ENCODE peak calls at places on chromosomes 7 and 10, in eight cellular contexts. P is colonic mucosa, Q is fibroblast of lung, F is IMR-90, A is SK-N-SH, S is PC-3, B is endothelial cell of umbilical vein, R is endodermal cell. X is an unnamed sample.

GRCh38 chr7:81684513-81685262 is 85.2 kb downstream of the HGF start:
- DNase-seq in S (peak; percentile 98), Q (peak; percentile 100), F (peak; percentile 100), P (peak; percentile 75), A (peak; percentile 63), R (no peak), B (peak; percentile 96), X (peak; percentile 94)

GRCh38 chr7:117875566-117875965 is 2.3 kb upstream of the CTTNBP2 start:
- DNase-seq in Q (peak; percentile 24), R (peak; percentile 83), F (peak; percentile 28), P (no peak), A (no peak), S (peak; percentile 14), B (no peak), X (no peak)

GRCh38 chr10:4051011-4051407 is 266.0 kb upstream of the KLF6 start:
- DNase-seq in R (no peak), A (no peak), S (no peak), P (no peak), Q (no peak), F (peak; percentile 58), B (peak; percentile 70), X (no peak)

GRCh38 chr7:14717711-14718304 is 184.7 kb downstream of the DGKB start:
- DNase-seq in P (no peak), Q (peak; percentile 5), A (peak; percentile 40), B (peak; percentile 48), S (peak; percentile 57), F (peak; percentile 13), R (no peak), X (no peak)

GRCh38 chr7:93622036-93622714 is 47.7 kb upstream of the CALCR start:
- DNase-seq in Q (peak; percentile 23), F (peak; percentile 8), S (peak; percentile 31), R (peak; percentile 66), P (no peak), A (peak; percentile 32), B (no peak), X (no peak)

GRCh38 chr7:138186951-138187351 is 110.7 kb downstream of the AKR1D1 start:
- DNase-seq in Q (peak; percentile 87), A (no peak), B (peak; percentile 12), P (no peak), R (no peak), S (peak; percentile 45), F (peak; percentile 4), X (no peak)

GRCh38 chr7:11436317-11436716 is 395.7 kb downstream of the THSD7A start:
- DNase-seq in F (peak; percentile 0), S (peak; percentile 41), B (no peak), A (no peak), Q (peak; percentile 56), P (no peak), R (no peak), X (no peak)

GRCh38 chr10:3805791-3806381 is 20.9 kb upstream of the KLF6 start:
- DNase-seq in A (no peak), R (peak; percentile 91), P (no peak), Q (peak; percentile 88), F (peak; percentile 77), S (peak; percentile 77), B (peak; percentile 96), X (no peak)

GRCh38 chr7:141342664-141343400 is 208.4 kb upstream of the AGK start:
- DNase-seq in R (no peak), Q (no peak), A (no peak), B (no peak), P (no peak), S (peak; percentile 58), F (no peak), X (no peak)

GRCh38 chr10:20100157-20100556 is 283.9 kb downstream of the PLXDC2 start:
- DNase-seq in Q (peak; percentile 58), R (no peak), B (peak; percentile 18), F (peak; percentile 65), A (peak; percentile 4), P (no peak), S (no peak), X (no peak)

GRCh38 chr7:70319057-70319456 is 720.8 kb downstream of the AUTS2 start:
- DNase-seq in Q (peak; percentile 32), A (no peak), B (no peak), R (no peak), F (no peak), P (no peak), S (no peak), X (no peak)

GRCh38 chr10:84191106-84191505 is 3.2 kb upstream of the CDHR1 start:
- DNase-seq in F (no peak), Q (no peak), B (no peak), P (no peak), A (no peak), R (no peak), S (no peak), X (no peak)
- TF ChIP-seq CTCF in F (no peak), Q (no peak), B (no peak), P (no peak), A (no peak), R (no peak), S (no peak), X (no peak)

DNA sequence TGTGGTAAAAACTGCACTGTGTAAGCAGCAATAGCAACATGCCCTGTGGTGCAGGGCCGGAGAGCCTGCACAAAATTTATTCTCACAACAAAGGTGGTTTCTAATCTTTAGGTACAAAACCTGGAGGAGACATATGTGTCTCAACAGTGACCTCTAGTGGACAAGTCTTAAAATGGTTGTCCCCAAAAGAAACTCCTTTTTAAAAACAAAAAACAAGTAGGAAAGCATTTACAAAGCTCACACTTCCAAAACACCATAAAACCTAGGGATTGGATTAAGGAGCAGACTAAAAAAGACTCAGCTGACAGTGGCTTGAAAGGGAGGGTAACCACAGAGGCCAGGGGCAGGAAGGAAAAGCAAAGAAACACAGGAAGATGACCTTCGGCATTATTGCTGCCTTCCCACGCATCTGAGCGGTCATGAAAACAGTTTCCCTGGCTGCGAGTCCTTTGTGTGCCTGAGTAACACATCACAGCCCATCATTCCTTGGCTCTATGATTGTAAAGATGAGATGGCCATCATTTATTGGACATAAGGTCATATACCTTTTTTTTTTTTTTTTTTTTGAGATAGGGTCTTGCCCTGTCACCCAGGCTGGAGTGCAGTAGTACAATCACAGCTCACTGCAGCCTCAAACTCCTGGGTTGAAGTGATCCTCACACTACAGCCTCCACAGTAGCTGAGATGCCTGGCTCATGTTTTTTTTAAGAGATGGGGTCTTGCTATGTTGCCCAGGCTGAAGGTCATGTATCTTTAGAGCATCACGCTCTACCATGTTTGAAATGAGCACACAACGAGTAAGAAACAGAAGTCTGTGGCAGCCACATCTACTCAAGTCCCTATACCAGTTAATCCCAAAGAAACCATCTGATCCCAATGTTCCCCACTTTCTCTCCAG is 39.5 kb downstream of the RSU1 start:
- DNase-seq in B (peak; percentile 97), A (peak; percentile 65), S (peak; percentile 47), P (no peak), R (no peak), Q (peak; percentile 41), F (peak; percentile 63), X (peak; percentile 11)
- H3K9ac ChIP-seq in B (peak overlapping the region; percentile 80), A (no peak overlapping the region), S (no peak overlapping the region), P (no peak overlapping the region), R (no peak overlapping the region), Q (no peak overlapping the region), F (no peak overlapping the region), X (no peak overlapping the region)

DNA sequence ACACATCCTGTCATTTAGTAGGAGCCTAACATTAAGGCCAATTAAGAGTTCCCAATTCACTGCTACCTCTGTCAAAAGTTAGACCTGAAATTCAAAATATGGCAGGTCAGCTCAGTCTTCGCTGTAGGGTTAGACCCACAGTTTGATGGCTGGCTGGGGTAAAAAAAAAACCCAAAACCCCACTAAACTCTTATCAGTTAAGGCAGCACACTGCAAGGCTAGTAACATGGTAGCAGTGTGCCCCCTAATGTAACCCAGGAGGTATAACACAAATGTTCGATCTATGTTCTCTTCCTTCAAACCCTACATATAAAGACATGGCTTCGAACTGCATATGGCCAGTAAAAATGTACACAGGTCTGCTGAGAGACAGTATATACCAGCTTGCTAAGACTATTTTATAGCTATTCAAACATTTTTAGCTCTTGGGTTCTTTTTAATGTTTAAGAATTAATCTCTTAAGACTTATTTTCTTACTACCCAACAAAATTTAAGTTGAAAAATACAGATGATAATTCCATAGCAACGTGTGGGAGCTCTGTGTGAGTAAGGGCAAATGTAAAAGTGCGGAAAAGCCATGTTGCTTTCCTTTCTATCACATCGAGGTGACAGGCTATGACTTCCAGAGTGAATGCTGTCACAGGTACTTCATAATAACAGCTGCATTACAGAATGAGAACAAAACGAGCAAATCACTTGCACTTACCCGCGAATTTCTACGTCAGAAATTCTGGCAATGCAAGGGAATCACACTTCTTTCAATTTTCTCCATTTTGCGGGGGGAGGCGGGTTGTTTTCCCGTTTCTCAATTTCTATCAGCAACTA is 168.4 kb upstream of the IMMP2L start:
- DNase-seq in R (no peak), F (peak; percentile 47), S (peak; percentile 58), A (peak; percentile 71), B (peak; percentile 18), Q (peak; percentile 23), P (no peak), X (no peak)
- TF ChIP-seq CTCF in R (peak; percentile 81), F (peak; percentile 49), S (peak; percentile 76), A (peak; percentile 78), B (peak; percentile 20), Q (peak; percentile 62), P (peak; percentile 16), X (peak; percentile 59)

GRCh38 chr7:83161851-83162401 is 758 bp downstream of the PCLO start:
- DNase-seq in Q (no peak), A (no peak), S (peak; percentile 8), P (no peak), F (no peak), R (no peak), B (no peak), X (no peak)

GRCh38 chr7:83166781-83167180 is 4.1 kb upstream of the PCLO start:
- DNase-seq in R (no peak), F (no peak), Q (no peak), P (no peak), A (no peak), B (no peak), S (no peak), X (no peak)

GRCh38 chr7:83159731-83160130 is 3.0 kb downstream of the PCLO start:
- DNase-seq in Q (no peak), A (no peak), F (no peak), R (no peak), S (peak; percentile 72), P (no peak), B (no peak), X (no peak)

GRCh38 chr7:83161186-83161585 is 1.5 kb downstream of the PCLO start:
- DNase-seq in S (no peak), Q (peak; percentile 7), P (no peak), A (no peak), F (no peak), B (peak; percentile 6), R (no peak), X (no peak)

DNA sequence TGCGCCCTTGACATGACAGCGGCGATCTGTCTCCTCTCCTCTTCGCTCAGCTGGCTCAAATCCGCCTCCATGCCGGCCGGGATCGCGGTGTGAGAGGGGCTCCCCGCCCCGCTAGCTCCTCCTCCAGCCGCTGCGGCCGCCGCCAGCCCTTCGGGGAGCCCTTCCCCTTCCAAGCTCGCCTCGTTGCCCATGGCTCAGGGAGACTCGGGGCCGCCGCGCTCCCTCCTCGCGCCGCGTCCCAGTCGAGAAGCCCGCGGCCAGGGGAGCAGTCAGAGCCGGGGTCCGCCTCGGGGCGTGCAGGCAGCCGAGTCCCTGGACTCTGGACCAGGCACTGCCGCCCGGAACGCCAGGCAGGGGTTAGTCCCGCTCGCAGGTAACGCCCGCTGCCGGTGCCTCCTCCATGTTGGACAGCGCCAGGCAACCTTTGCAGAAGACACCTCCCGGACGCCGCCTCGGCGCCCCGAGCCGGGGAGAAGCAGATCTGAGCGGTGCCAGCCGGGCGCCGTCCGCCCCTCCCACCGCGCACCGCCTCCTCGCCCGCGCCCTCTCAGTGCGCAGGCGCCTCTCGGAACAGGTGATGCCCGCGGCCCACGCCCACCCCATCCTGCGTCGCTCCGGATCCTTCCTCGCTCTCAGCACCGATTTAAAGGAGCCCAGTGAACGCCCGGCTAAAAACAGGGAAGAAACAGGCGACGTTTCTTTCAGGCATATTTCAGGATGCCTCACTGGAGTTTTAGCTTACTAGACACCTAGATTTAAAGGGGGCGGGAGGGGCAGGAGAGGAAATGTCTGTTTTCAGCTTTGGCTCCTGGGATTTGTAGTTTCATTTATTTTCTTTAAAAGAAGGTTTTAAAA is at the start of gene PCLO:
- DNase-seq in R (peak; percentile 98), Q (peak; percentile 73), F (peak; percentile 3), P (peak; percentile 87), B (peak; percentile 54), S (peak; percentile 96), A (peak; percentile 96), X (peak; percentile 30)
- H3K9ac ChIP-seq in R (peak within 1 kb of the TSS; percentile 43), Q (no peak within 1 kb of the TSS), F (no peak within 1 kb of the TSS), P (peak within 1 kb of the TSS; percentile 54), B (peak within 1 kb of the TSS; percentile 44), S (peak within 1 kb of the TSS; percentile 77), A (peak within 1 kb of the TSS; percentile 57), X (peak within 1 kb of the TSS; percentile 69)